ENCODE peak calls at places on chromosomes 6 and 20, in five cellular contexts. G is GF-D8, A is psoas muscle, X is adrenal gland, D is BE2C. J is an unnamed sample.

GRCh38 chr20:7770578-7770977 is 169.7 kb downstream of the HAO1 start:
- DNase-seq in G (no peak), A (no peak), X (no peak), D (no peak), J (peak)

GRCh38 chr20:58716476-58717277 is 24.1 kb downstream of the NPEPL1 start:
- DNase-seq in G (no peak), A (peak), X (peak), D (peak), J (peak)

GRCh38 chr6:38152620-38153019 is 333.1 kb downstream of the ZFAND3 start:
- DNase-seq in G (no peak), A (no peak), X (no peak), D (no peak), J (no peak)

GRCh38 chr6:105810105-105810921 is 275.8 kb upstream of the PRDM1 start:
- DNase-seq in G (peak), A (peak), X (peak), D (no peak), J (peak)

GRCh38 chr6:71498643-71499042 is 210.0 kb downstream of the OGFRL1 start:
- DNase-seq in G (no peak), A (no peak), X (no peak), D (no peak), J (no peak)

GRCh38 chr6:165748390-165748789 is 85.3 kb upstream of the PDE10A start:
- DNase-seq in G (no peak), A (no peak), X (no peak), D (no peak), J (no peak)

GRCh38 chr6:143271024-143271423 is 179.5 kb downstream of the ADAT2 start:
- DNase-seq in G (no peak), A (no peak), X (peak), D (no peak), J (no peak)

GRCh38 chr20:59028812-59029211 is 3.3 kb downstream of the ATP5F1E start:
- DNase-seq in G (no peak), A (no peak), X (no peak), D (no peak), J (no peak)

GRCh38 chr20:8808180-8808535 is 260.7 kb upstream of the PLCB4 start:
- DNase-seq in G (no peak), A (no peak), X (no peak), D (peak), J (no peak)

GRCh38 chr6:44679906-44680698 is 292.6 kb downstream of the CDC5L start:
- DNase-seq in G (no peak), A (no peak), X (no peak), D (no peak), J (no peak)

GRCh38 chr6:90406142-90406794 is 109.6 kb upstream of the BACH2 start:
- DNase-seq in G (no peak), A (no peak), X (no peak), D (no peak), J (no peak)

GRCh38 chr20:31675828-31676533 is 38.3 kb downstream of the COX4I2 start:
- DNase-seq in G (peak), A (no peak), X (no peak), D (no peak), J (peak)

GRCh38 chr6:135451617-135452190 is 45.8 kb downstream of the AHI1 start:
- DNase-seq in G (peak), A (no peak), X (no peak), D (no peak), J (peak)